ENCODE peak calls at places on chromosome 16, in five cellular contexts. K is tibial nerve, Y is progenitor cell of endocrine pancreas, W is C1 segment of cervical spinal cord, S is fibroblast of mammary gland. Q is an unnamed sample.

GRCh38 chr16:12462690-12463646 is 340.7 kb downstream of the CPPED1 start:
- DNase-seq in W (no peak), S (peak), K (no peak), Y (no peak), Q (no peak)

GRCh38 chr16:50476486-50477260 is 71.5 kb upstream of the NKD1 start:
- DNase-seq in S (no peak), W (no peak), Y (no peak), K (no peak), Q (no peak)

GRCh38 chr16:10876799-10877341 is at the start of gene CIITA:
- DNase-seq in K (peak), W (peak), Y (no peak), S (peak), Q (peak)

GRCh38 chr16:56262148-56262878 is 71.0 kb downstream of the GNAO1 start:
- DNase-seq in W (no peak), S (no peak), K (no peak), Y (no peak), Q (no peak)

GRCh38 chr16:62190426-62190825 is 154.2 kb upstream of the CDH8 start:
- DNase-seq in W (no peak), K (no peak), Y (no peak), S (no peak), Q (no peak)

GRCh38 chr16:75236232-75236631 is 15.2 kb downstream of the BCAR1 start:
- DNase-seq in W (no peak), Y (no peak), S (no peak), K (no peak), Q (no peak)

GRCh38 chr16:75257886-75258806 is 6.7 kb upstream of the BCAR1 start:
- DNase-seq in K (no peak), W (no peak), S (no peak), Y (no peak), Q (no peak)

GRCh38 chr16:70526403-70526802 is 2.8 kb downstream of the SF3B3 start:
- DNase-seq in K (no peak), Y (no peak), S (no peak), W (no peak), Q (no peak)

GRCh38 chr16:70162041-70162451 is 11.5 kb upstream of the CLEC18C start:
- DNase-seq in Y (no peak), K (no peak), S (peak), W (no peak), Q (no peak)

GRCh38 chr16:56972898-56973689 is 11.3 kb downstream of the CETP start:
- DNase-seq in W (no peak), K (no peak), Y (no peak), S (no peak), Q (no peak)

GRCh38 chr16:85986931-85987749 is 88.2 kb downstream of the IRF8 start:
- DNase-seq in K (no peak), S (no peak), W (no peak), Y (peak), Q (no peak)

GRCh38 chr16:785563-786535 is 2.3 kb downstream of the RPUSD1 start:
- DNase-seq in Y (peak), W (no peak), S (peak), K (peak), Q (peak)

GRCh38 chr16:57892041-57892440 is 78.9 kb downstream of the CNGB1 start:
- DNase-seq in K (no peak), Y (no peak), S (peak), W (no peak), Q (no peak)

GRCh38 chr16:70758786-70759185 is 42.2 kb downstream of the VAC14 start:
- DNase-seq in Y (no peak), S (no peak), W (no peak), K (no peak), Q (no peak)

GRCh38 chr16:57285379-57285778 is 907 bp upstream of the PLLP start:
- DNase-seq in W (no peak), S (no peak), Y (no peak), K (no peak), Q (no peak)

GRCh38 chr16:55588799-55589198 is 22.3 kb downstream of the CAPNS2 start:
- DNase-seq in W (no peak), K (no peak), Y (no peak), S (no peak), Q (no peak)

GRCh38 chr16:3822366-3823045 is 58.0 kb downstream of the CREBBP start:
- DNase-seq in W (no peak), S (peak), K (no peak), Y (no peak), Q (no peak)

GRCh38 chr16:12323007-12323699 is 346.6 kb downstream of the SNX29 start:
- DNase-seq in S (peak), Y (no peak), W (no peak), K (no peak), Q (no peak)

GRCh38 chr16:79672524-79672923 is 72.0 kb upstream of the MAF start:
- DNase-seq in Y (no peak), K (no peak), W (no peak), S (no peak), Q (no peak)

Q was measured in ovary.